ENCODE peak calls at places on chromosomes 5 and 9, in five cellular contexts. Z is GM12878, Q is A549, G is NB4, K is HepG2. E is an unnamed sample.
A peak's percentile ranks its signal among the peaks of the same experiment; 100 is the strongest.

GRCh38 chr9:129493714-129494047 is 127.2 kb downstream of the C9orf50 start:
- DNase-seq in K (no peak), G (no peak), Q (no peak), Z (no peak), E (no peak)

GRCh38 chr9:135955981-135956797 is 5.0 kb downstream of the UBAC1 start:
- DNase-seq in G (no peak), Z (no peak), Q (no peak), K (no peak), E (no peak)

GRCh38 chr9:37582548-37583157 is 6.5 kb upstream of the FBXO10 start:
- DNase-seq in K (peak; percentile 40), Q (peak; percentile 43), Z (no peak), G (peak; percentile 54), E (peak; percentile 75)

GRCh38 chr5:88551724-88552345 is 283.2 kb upstream of the TMEM161B start:
- DNase-seq in K (no peak), Q (no peak), G (no peak), Z (no peak), E (no peak)

GRCh38 chr5:15499528-15500325 is at the start of gene FBXL7:
- DNase-seq in K (peak; percentile 4), G (no peak), Q (peak; percentile 28), Z (no peak), E (peak; percentile 81)

GRCh38 chr5:127988149-127988755 is 95.3 kb upstream of the SLC12A2 start:
- DNase-seq in Q (peak; percentile 38), K (peak; percentile 10), Z (no peak), G (no peak), E (peak; percentile 92)

GRCh38 chr9:136107155-136107952 is 11.3 kb downstream of the TMEM250 start:
- DNase-seq in K (no peak), G (no peak), Q (no peak), Z (no peak), E (no peak)

GRCh38 chr9:91234523-91234922 is 127.2 kb downstream of the AUH start:
- DNase-seq in Q (no peak), G (peak; percentile 7), Z (no peak), K (no peak), E (no peak)

GRCh38 chr5:180688326-180689070 is 39.1 kb upstream of the FLT4 start:
- DNase-seq in Q (no peak), K (no peak), G (no peak), Z (no peak), E (no peak)

GRCh38 chr9:133839822-133840329 is 101.7 kb upstream of the SARDH start:
- DNase-seq in K (peak; percentile 36), G (peak; percentile 38), Z (no peak), Q (no peak), E (peak; percentile 13)

GRCh38 chr5:172595591-172596455 is 45.2 kb upstream of the NEURL1B start:
- DNase-seq in G (no peak), Q (no peak), Z (no peak), K (no peak), E (no peak)

GRCh38 chr5:125722550-125722949 is 700.7 kb upstream of the GRAMD2B start:
- DNase-seq in Q (no peak), Z (no peak), G (no peak), K (no peak), E (no peak)

GRCh38 chr5:179259731-179260323 is 85.4 kb downstream of the ADAMTS2 start:
- DNase-seq in Q (no peak), Z (no peak), G (no peak), K (no peak), E (no peak)

GRCh38 chr9:12882430-12882829 is 107.6 kb downstream of the LURAP1L start:
- DNase-seq in Q (no peak), G (no peak), K (no peak), Z (no peak), E (no peak)

DNA sequence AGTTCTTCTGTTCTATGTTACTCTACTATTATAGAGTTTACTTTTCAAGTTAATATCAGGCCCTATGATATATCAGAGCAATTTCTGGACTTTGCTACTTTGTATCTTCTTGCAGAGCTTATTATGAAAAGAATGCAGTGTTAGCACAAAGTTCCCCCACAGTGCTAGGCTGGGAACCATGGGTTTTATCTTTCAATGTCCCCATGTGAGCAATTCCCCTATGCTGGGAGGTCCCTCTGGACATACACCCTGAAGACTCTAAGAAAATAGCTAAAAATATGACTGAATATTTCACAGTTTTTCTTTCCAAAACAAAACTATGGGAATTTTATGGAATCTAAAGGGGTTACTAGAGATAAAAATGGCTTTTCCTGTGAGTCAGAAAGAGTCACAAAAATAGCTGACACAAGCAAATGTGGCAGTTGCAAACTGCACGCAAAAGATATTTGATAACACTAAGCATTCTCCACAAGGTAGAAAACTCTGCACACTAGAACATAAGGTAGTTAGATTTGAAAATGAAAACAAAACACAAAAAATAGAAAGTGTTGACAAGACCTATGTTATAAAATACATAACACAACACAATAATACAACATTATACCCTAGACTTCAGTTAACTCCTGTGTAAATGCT is 487.5 kb upstream of the GRIN3A start:
- DNase-seq in K (no peak), G (no peak), Z (no peak), Q (no peak), E (no peak)
- TF ChIP-seq MYC in K (no peak), G (no peak), Z (no peak), Q (no peak), E (no peak)

GRCh38 chr5:90308787-90309585 is 100.6 kb downstream of the CETN3 start:
- DNase-seq in Z (no peak), G (no peak), Q (no peak), K (peak; percentile 44), E (no peak)
- TF ChIP-seq MYC in Z (no peak), G (no peak), Q (no peak), K (no peak), E (no peak)

GRCh38 chr5:177985430-177986040 is 10.5 kb downstream of the PROP1 start:
- DNase-seq in Z (no peak), Q (no peak), G (no peak), K (no peak), E (no peak)
- TF ChIP-seq MYC in Z (no peak), Q (no peak), G (no peak), K (no peak), E (no peak)

GRCh38 chr9:81693639-81694378 is 4.5 kb upstream of the TLE1 start:
- DNase-seq in K (no peak), G (no peak), Z (no peak), Q (no peak), E (no peak)
- TF ChIP-seq MYC in K (no peak), G (no peak), Z (no peak), Q (no peak), E (no peak)

GRCh38 chr5:10653751-10654400 is 90.0 kb downstream of the ANKRD33B start:
- DNase-seq in Q (no peak), K (no peak), Z (no peak), G (no peak), E (no peak)
- TF ChIP-seq MYC in Q (no peak), K (no peak), Z (no peak), G (no peak), E (no peak)

GRCh38 chr5:81820315-81820636 is 69.4 kb upstream of the SSBP2 start:
- DNase-seq in K (no peak), G (no peak), Z (no peak), Q (no peak), E (no peak)

GRCh38 chr5:81817086-81817485 is 66.2 kb upstream of the SSBP2 start:
- DNase-seq in G (no peak), K (no peak), Z (no peak), Q (no peak), E (no peak)

GRCh38 chr5:81817980-81818379 is 67.1 kb upstream of the SSBP2 start:
- DNase-seq in Z (no peak), Q (no peak), G (peak; percentile 53), K (no peak), E (no peak)

GRCh38 chr5:81815318-81815717 is 64.4 kb upstream of the SSBP2 start:
- DNase-seq in G (no peak), Z (no peak), Q (no peak), K (no peak), E (no peak)

DNA sequence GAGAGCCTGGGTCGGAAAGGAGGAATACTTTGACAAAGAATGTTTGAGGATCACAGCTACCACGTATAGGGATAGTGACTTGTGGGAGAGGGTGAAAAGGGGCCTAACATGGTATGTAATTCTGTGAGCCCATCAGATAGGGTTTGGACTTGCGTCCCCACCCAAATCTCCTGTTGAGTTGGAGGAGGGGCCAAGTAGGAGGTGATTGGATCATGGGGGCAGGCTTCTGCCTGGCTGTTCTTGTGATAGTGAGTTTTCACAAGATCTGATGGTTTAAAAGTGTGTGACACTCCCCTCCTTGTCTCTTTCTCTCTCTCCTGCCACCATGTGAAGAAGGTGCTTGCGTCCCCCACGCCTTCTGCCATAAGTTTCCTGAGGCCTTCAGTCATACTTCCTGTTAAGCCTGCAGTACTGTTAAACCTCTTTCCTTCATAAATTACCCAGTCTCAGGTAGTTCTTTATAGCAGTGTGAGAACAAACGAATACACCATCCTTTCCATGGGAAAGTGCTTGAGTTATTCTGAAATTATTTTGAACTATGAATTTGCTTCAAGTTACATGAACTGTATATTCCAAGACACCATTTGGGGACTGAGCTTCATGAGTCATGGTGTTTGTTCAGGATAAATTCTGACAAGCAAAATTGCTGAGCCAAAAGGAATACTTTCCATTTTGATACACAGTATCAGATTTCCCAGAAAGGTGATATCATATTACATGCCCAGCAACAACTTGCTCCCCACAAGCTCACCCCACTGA is 68.8 kb upstream of the SSBP2 start:
- DNase-seq in K (no peak), Q (peak; percentile 21), G (peak; percentile 26), Z (no peak), E (peak; percentile 48)
- TF ChIP-seq MYC in K (no peak), Q (no peak), G (no peak), Z (no peak), E (no peak)

GRCh38 chr5:156819537-156819936 is 30.6 kb upstream of the PPP1R2B start:
- DNase-seq in K (no peak), G (no peak), Z (no peak), Q (no peak), E (no peak)
- TF ChIP-seq MYC in K (no peak), G (no peak), Z (no peak), Q (no peak), E (no peak)

GRCh38 chr9:84759300-84759750 is 89.8 kb downstream of the NTRK2 start:
- DNase-seq in G (no peak), Z (peak; percentile 81), K (no peak), Q (no peak), E (no peak)
- TF ChIP-seq MYC in G (no peak), Z (no peak), K (no peak), Q (no peak), E (no peak)

DNA sequence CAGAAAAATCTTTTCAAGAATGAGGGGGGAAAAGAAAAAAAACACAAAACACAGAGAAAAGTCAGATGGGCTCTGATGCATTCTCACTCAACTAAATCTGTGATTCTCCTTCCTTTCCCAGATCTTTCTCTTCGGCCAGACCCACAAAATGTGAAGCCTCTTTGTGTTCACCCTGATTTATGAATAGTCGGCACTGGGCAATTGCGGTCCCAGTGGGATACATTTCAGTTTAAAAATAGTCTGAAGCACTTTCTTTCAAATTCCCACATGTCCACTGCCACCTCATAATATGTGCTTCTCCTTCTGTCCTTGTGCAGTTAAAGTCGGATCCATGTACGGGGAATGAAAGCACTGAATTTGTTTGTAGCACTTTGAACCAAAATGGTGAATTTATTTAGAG is 995.4 kb upstream of the WWC1 start:
- DNase-seq in G (no peak), Q (no peak), K (no peak), Z (no peak), E (no peak)
- TF ChIP-seq MYC in G (no peak), Q (no peak), K (no peak), Z (no peak), E (no peak)

E was measured in endothelial cell of umbilical vein.